ENCODE peak calls at places on chromosomes 6 and 20, in eight cellular contexts. K is neural progenitor cell; Z is breast epithelium; E is upper lobe of right lung; B is CD4-positive, alpha-beta memory T cell; T is psoas muscle; R is neuronal stem cell; G is tibial nerve. M is an unnamed sample.

GRCh38 chr6:16514249-16514648 is 247.0 kb downstream of the ATXN1 start:
- DNase-seq in K (peak), Z (no peak), E (no peak), B (peak), T (no peak), R (no peak), G (peak), M (no peak)

GRCh38 chr6:36491378-36491965 is 48.7 kb downstream of the KCTD20 start:
- DNase-seq in K (no peak), Z (no peak), E (no peak), B (no peak), T (no peak), R (no peak), G (no peak), M (no peak)

GRCh38 chr6:7742214-7742613 is 16.3 kb downstream of the BMP6 start:
- DNase-seq in K (no peak), Z (no peak), E (no peak), B (no peak), T (no peak), R (no peak), G (no peak), M (no peak)

GRCh38 chr6:71463061-71463460 is 174.4 kb downstream of the OGFRL1 start:
- DNase-seq in K (no peak), Z (no peak), E (no peak), B (no peak), T (no peak), R (no peak), G (no peak), M (no peak)

GRCh38 chr6:144219056-144219685 is 66.0 kb upstream of the UTRN start:
- DNase-seq in K (peak), Z (no peak), E (no peak), B (peak), T (no peak), R (no peak), G (no peak), M (no peak)

GRCh38 chr6:30207619-30208295 is 5.4 kb downstream of the TRIM26 start:
- DNase-seq in K (peak), Z (no peak), E (no peak), B (no peak), T (no peak), R (no peak), G (peak), M (no peak)

GRCh38 chr6:13395272-13396237 is 67.2 kb upstream of the TBC1D7 start:
- DNase-seq in K (no peak), Z (no peak), E (no peak), B (no peak), T (peak), R (no peak), G (peak), M (no peak)

GRCh38 chr20:13322621-13323020 is 101.5 kb downstream of the ISM1 start:
- DNase-seq in K (peak), Z (no peak), E (no peak), B (no peak), T (no peak), R (no peak), G (no peak), M (no peak)

GRCh38 chr20:29325304-29325640 is 1932.2 kb upstream of the DEFB115 start:
- DNase-seq in K (no peak), Z (no peak), E (no peak), B (no peak), T (no peak), R (no peak), G (no peak), M (no peak)

GRCh38 chr20:62598761-62599194 is 43.5 kb upstream of the SLCO4A1 start:
- DNase-seq in K (no peak), Z (no peak), E (no peak), B (no peak), T (no peak), R (no peak), G (no peak), M (no peak)

GRCh38 chr6:82251942-82252341 is 4.4 kb upstream of the IBTK start:
- DNase-seq in K (peak), Z (no peak), E (no peak), B (peak), T (no peak), R (no peak), G (no peak), M (no peak)

GRCh38 chr6:41120058-41120457 is 34.1 kb downstream of the TREML1 start:
- DNase-seq in K (no peak), Z (no peak), E (no peak), B (no peak), T (no peak), R (no peak), G (no peak), M (no peak)
- H3K27ac ChIP-seq in K (no peak), Z (no peak), E (no peak), B (no peak), T (no peak), R (no peak), G (no peak), M (no peak)

DNA sequence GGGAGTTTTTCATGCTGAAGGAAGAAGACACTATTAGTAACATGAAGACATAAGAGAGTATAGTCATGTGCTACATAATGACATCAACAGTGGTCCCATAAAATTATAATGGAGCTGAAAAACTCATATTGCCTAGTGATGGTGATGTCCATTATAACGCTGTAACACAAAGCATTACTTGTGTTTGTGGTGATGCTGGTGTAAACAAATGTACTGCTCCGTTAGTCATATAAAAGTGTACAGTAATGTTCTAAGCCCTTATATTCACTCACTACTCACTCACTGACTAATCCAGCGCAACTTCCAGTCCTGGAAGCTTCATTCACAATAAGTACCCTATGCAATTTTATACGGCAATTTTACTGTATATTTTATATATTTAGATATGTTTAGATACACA is 26.8 kb upstream of the ASF1A start:
- DNase-seq in K (no peak), Z (no peak), E (no peak), B (no peak), T (no peak), R (no peak), G (no peak), M (no peak)
- H3K27ac ChIP-seq in K (no peak), Z (no peak), E (no peak), B (no peak), T (no peak), R (no peak), G (no peak), M (no peak)

GRCh38 chr6:43797919-43798318 is 27.9 kb downstream of the VEGFA start:
- DNase-seq in K (no peak), Z (no peak), E (no peak), B (no peak), T (no peak), R (no peak), G (no peak), M (no peak)

GRCh38 chr6:43800746-43801488 is 30.9 kb downstream of the VEGFA start:
- DNase-seq in K (no peak), Z (no peak), E (no peak), B (no peak), T (no peak), R (no peak), G (no peak), M (no peak)

GRCh38 chr6:43796910-43797890 is 27.2 kb downstream of the VEGFA start:
- DNase-seq in K (no peak), Z (no peak), E (no peak), B (no peak), T (no peak), R (no peak), G (no peak), M (no peak)

GRCh38 chr6:43799671-43800623 is 29.9 kb downstream of the VEGFA start:
- DNase-seq in K (no peak), Z (no peak), E (no peak), B (no peak), T (no peak), R (no peak), G (no peak), M (no peak)

DNA sequence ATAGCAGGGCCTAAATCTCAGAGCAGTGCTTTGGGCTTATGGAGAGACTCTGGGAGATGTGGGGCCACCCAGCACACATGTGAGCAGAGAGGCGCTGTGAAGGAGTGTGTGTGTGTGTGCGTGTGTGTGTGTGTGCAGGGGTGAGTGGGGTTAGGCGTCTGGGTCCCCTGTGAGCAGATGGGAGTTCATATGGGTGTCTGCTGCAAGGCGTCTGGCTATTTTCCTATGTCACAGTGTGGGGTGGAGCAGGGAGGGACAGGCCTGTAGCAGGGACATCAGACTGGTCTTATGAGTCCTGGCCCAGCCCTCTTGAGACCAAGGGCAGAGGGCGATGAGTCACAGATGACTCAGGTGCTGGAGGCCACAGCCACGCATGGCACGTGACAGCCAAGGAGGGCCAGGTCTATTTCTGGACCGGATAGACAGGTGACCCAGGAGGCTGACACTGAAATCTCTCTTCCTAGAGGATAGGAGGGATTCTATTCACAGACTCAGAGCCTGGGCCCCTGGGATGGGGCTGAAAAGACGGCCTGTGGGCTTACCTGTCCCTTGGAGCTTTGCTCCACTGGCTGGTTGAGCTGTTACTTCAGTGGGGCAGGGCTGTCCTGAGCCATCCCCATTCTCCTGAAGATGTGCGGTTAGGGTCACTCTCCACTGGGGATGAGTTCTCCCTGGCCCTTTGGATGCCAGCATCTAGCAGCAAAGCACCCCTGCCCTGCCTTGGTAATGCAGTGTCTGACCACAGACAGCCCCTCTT is 28.9 kb downstream of the VEGFA start:
- DNase-seq in K (no peak), Z (peak), E (peak), B (no peak), T (peak), R (no peak), G (no peak), M (no peak)
- H3K27ac ChIP-seq in K (no peak), Z (peak), E (peak), B (no peak), T (peak), R (no peak), G (no peak), M (no peak)

GRCh38 chr6:138439546-138439945 is 35.5 kb downstream of the HEBP2 start:
- DNase-seq in K (no peak), Z (no peak), E (no peak), B (no peak), T (no peak), R (no peak), G (no peak), M (no peak)
- H3K27ac ChIP-seq in K (no peak), Z (no peak), E (no peak), B (no peak), T (no peak), R (no peak), G (no peak), M (no peak)

GRCh38 chr6:167682125-167682524 is 144.6 kb upstream of the AFDN start:
- DNase-seq in K (no peak), Z (no peak), E (peak), B (no peak), T (no peak), R (no peak), G (no peak), M (no peak)
- H3K27ac ChIP-seq in K (no peak), Z (peak), E (no peak), B (no peak), T (peak), R (no peak), G (peak), M (no peak)

DNA sequence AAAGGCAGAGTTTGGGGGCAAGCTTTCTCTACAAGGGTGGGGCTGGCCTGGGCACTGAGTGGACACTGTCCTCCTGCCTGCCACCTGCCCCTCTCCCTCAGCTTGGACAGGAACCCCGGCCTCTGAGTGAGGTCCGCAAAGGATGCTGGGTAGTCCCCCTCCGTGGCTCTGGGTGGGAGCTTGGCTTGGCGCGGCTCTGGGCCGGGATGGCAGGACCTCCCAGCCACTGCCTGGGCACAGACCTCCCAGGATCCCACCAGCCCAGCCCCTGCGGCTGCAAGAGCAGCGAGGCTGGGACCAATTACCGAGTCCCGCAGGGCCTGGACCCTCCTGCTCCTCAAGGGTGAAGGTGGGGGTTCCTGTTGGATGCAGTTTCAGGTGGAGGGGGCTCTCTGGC is 2.9 kb upstream of the SOX18 start:
- DNase-seq in K (no peak), Z (no peak), E (no peak), B (no peak), T (no peak), R (no peak), G (no peak), M (no peak)
- H3K27ac ChIP-seq in K (no peak), Z (peak), E (peak), B (no peak), T (peak), R (no peak), G (peak), M (no peak)